ENCODE peak calls at places on chromosomes 3 and 15, in six cellular contexts. I is lung, H is upper lobe of right lung, O is cardiac muscle cell, L is transverse colon, S is left ventricle myocardium inferior. G is an unnamed sample.

GRCh38 chr3:59401924-59402323 is 352.1 kb upstream of the CFAP20DC start:
- DNase-seq in I (no peak), H (no peak), O (no peak), L (no peak), S (no peak), G (no peak)

GRCh38 chr15:82081904-82082810 is 36.3 kb upstream of the MEX3B start:
- DNase-seq in I (no peak), H (no peak), O (peak), L (no peak), S (no peak), G (no peak)

GRCh38 chr15:68637755-68638405 is 59.1 kb downstream of the CORO2B start:
- DNase-seq in I (peak), H (no peak), O (peak), L (peak), S (peak), G (peak)

GRCh38 chr3:157152438-157152837 is 7.5 kb downstream of the CCNL1 start:
- DNase-seq in I (no peak), H (no peak), O (no peak), L (no peak), S (no peak), G (no peak)

GRCh38 chr15:73959012-73959581 is 32.8 kb downstream of the LOXL1 start:
- DNase-seq in I (no peak), H (no peak), O (no peak), L (no peak), S (no peak), G (no peak)

GRCh38 chr15:100140527-100141303 is 201.1 kb downstream of the ADAMTS17 start:
- DNase-seq in I (no peak), H (no peak), O (no peak), L (no peak), S (no peak), G (no peak)

GRCh38 chr3:127555108-127555507 is 35.4 kb downstream of the TPRA1 start:
- DNase-seq in I (no peak), H (no peak), O (no peak), L (no peak), S (no peak), G (no peak)

GRCh38 chr3:141058996-141059395 is 7.8 kb downstream of the SPSB4 start:
- DNase-seq in I (no peak), H (no peak), O (no peak), L (no peak), S (no peak), G (no peak)

GRCh38 chr15:34753236-34753894 is 1.4 kb downstream of the GJD2 start:
- DNase-seq in I (no peak), H (no peak), O (peak), L (no peak), S (peak), G (no peak)

GRCh38 chr3:18791752-18792151 is 356.6 kb upstream of the KCNH8 start:
- DNase-seq in I (no peak), H (no peak), O (no peak), L (no peak), S (no peak), G (no peak)

GRCh38 chr15:96889734-96890480 is 559.4 kb downstream of the NR2F2 start:
- DNase-seq in I (no peak), H (no peak), O (no peak), L (no peak), S (no peak), G (peak)

GRCh38 chr15:69380100-69380725 is 33.9 kb upstream of the KIF23 start:
- DNase-seq in I (no peak), H (no peak), O (peak), L (no peak), S (no peak), G (no peak)

DNA sequence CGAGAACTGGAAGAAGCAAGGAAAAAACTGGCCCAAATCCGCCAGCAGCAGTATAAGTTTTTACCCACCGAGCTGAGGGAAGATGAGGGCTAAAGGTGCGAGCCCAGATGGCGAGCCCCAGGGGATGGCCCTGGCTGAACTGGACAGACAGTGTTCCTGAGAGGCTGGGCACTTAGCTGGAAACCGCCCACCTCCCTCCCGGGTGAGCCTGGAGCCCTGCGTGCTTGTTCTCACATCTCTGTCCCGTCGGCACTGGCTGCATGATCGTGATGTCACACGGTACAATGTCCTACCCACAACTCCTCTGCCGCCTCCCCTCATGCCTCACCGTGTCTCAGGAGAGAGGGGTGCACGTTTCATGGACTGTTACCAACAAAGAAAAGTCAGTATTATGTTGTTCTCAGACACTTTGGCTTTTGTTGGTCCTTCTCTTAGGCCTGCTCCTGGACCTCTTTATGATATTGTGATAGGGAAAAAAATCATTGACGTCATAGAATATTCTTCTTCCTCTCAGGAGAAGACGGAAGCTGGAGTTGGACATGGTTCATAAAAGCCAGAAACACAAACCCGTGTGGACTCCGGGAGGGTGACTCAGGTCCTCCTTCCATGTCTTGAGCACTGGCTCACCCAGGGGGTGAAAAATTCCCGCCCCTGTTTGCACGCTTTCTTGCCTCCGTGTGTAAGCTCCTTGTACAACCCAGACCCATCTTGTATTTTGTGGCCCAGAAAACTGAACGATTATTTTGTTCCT is 201.9 kb upstream of the TPM1 start:
- DNase-seq in I (no peak), H (no peak), O (no peak), L (no peak), S (no peak), G (no peak)
- H3K27ac ChIP-seq in I (no peak), H (no peak), O (no peak), L (no peak), S (peak), G (no peak)

GRCh38 chr15:67413770-67414429 is 107.0 kb upstream of the C15orf61 start:
- DNase-seq in I (no peak), H (no peak), O (peak), L (no peak), S (no peak), G (no peak)
- H3K27ac ChIP-seq in I (no peak), H (no peak), O (no peak), L (no peak), S (no peak), G (no peak)

DNA sequence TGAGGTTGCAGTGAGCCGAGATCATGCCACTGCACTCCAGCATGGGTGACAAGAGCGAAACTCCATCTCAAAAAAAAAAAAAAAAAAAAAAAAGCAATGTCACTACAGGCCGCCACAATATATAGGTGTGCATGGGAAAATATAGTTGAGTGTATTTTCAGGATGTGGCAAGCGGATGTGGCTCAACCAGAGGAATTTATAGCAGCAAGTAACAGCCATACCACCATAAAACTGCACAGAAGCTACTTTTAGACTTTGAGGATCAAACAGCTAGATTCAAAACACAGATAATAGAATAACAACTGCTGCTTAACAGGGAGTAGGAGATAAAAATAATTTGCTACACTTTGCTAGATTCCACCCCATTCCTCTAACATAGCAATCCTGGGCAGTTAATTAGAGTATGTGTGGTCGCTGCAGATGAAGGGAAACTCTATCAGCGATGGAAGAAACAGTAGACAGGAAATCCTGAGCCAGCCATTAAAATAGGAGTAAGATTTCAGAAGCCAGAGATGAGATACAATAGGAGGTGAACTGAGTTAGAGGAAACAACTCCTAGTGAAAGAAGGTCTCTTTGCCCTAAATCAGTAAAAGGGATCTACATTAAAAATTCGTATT is 318.7 kb upstream of the STT3B start:
- DNase-seq in I (no peak), H (no peak), O (no peak), L (peak), S (no peak), G (no peak)
- H3K27ac ChIP-seq in I (no peak), H (no peak), O (no peak), L (no peak), S (no peak), G (no peak)

GRCh38 chr15:41994171-41994650 is 21.9 kb upstream of the EHD4 start:
- DNase-seq in I (no peak), H (peak), O (no peak), L (no peak), S (no peak), G (no peak)

GRCh38 chr15:41993447-41994170 is 21.3 kb upstream of the EHD4 start:
- DNase-seq in I (no peak), H (peak), O (no peak), L (no peak), S (no peak), G (no peak)

GRCh38 chr15:41996376-41996775 is 24.0 kb upstream of the EHD4 start:
- DNase-seq in I (no peak), H (peak), O (no peak), L (no peak), S (no peak), G (no peak)

GRCh38 chr15:41995476-41995855 is 23.1 kb upstream of the EHD4 start:
- DNase-seq in I (no peak), H (no peak), O (no peak), L (no peak), S (no peak), G (no peak)

DNA sequence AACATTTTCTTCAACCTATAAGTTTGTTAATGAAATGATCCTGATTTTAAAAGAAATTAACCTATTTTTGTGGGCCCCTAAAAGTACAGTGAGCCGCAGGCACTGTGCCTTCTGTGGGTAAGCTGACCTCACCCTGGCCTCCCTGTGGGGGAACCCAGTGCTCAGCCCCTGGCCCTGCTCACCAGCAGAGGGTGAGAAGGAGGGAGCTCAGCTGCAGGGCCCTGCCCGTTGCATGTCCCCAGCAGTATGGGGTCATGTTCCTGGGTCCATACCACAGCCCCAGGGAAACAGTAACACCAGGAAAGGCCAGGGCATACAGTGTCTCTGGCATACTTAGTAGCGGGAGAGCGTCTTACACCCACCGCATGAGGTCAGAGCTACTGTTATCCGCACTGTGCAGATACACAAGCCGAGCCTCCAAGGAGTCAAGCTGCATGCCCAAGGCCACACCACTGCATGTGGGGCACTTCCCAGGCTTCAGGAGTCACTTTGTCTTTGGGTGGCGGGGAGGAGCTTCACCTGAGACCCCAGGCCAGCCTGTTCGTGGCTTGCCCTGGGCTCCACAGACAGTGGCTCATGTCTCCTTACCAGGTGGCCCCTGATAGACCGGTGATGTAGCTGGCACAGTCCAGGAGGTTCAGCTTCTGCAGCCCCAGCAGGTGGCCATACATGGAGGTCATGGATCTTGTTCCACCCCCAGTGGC is 22.6 kb upstream of the EHD4 start:
- DNase-seq in I (no peak), H (peak), O (no peak), L (no peak), S (no peak), G (no peak)
- H3K27ac ChIP-seq in I (no peak), H (no peak), O (no peak), L (no peak), S (no peak), G (no peak)

GRCh38 chr15:79008666-79009065 is 63.8 kb upstream of the CTSH start:
- DNase-seq in I (no peak), H (no peak), O (no peak), L (no peak), S (no peak), G (no peak)

GRCh38 chr15:79004336-79004735 is 59.5 kb upstream of the CTSH start:
- DNase-seq in I (no peak), H (no peak), O (peak), L (peak), S (no peak), G (no peak)

GRCh38 chr15:79007066-79007465 is 62.2 kb upstream of the CTSH start:
- DNase-seq in I (peak), H (no peak), O (peak), L (peak), S (peak), G (no peak)

GRCh38 chr15:79003896-79004295 is 59.0 kb upstream of the CTSH start:
- DNase-seq in I (no peak), H (no peak), O (no peak), L (no peak), S (no peak), G (no peak)

GRCh38 chr15:79006071-79006470 is 61.2 kb upstream of the CTSH start:
- DNase-seq in I (no peak), H (no peak), O (no peak), L (no peak), S (no peak), G (no peak)
- H3K27ac ChIP-seq in I (no peak), H (no peak), O (no peak), L (no peak), S (no peak), G (no peak)

DNA sequence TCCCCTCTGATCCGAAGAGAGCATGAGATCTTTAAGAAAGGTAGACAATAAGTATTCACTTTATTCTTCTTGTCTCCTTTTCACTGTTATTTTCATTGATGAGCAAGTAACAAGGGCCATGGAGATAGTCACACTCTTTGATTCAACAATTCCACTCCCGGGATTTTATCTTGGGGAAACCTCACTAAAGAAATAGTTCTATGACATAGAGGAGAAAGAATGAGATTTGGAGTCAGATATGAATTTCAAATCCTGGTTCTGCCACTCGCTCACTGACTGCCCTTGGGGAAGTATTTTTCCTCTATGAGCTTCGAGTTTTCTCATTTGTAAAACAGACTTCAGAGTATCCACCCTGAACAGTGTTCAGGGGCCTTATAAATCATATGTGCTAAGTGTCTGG is 514.6 kb downstream of the NLGN1 start:
- DNase-seq in I (no peak), H (no peak), O (no peak), L (no peak), S (no peak), G (no peak)
- H3K27ac ChIP-seq in I (no peak), H (no peak), O (no peak), L (no peak), S (no peak), G (no peak)

GRCh38 chr15:55535436-55535835 is 27.4 kb upstream of the DNAAF4 start:
- DNase-seq in I (no peak), H (no peak), O (no peak), L (no peak), S (no peak), G (no peak)
- H3K27ac ChIP-seq in I (no peak), H (no peak), O (no peak), L (no peak), S (no peak), G (no peak)

GRCh38 chr3:17030438-17030837 is 145.7 kb downstream of the PLCL2 start:
- DNase-seq in I (no peak), H (no peak), O (no peak), L (no peak), S (no peak), G (no peak)
- H3K27ac ChIP-seq in I (no peak), H (no peak), O (peak), L (no peak), S (no peak), G (no peak)

G was measured in uterus.